ENCODE peak calls at places on chromosomes 3 and 15, in ten cellular contexts. U is HCT116, W is gastrocnemius medialis, R is mucosa of descending colon, O is WERI-Rb-1, N is cardiac muscle cell, P is left ventricle myocardium inferior, C is AG04450, A is fibroblast of the aortic adventitia, L is RWPE2. G is an unnamed sample.

GRCh38 chr3:184523825-184524615 is 37.6 kb upstream of the EPHB3 start:
- DNase-seq in U (peak; percentile 68), W (no peak), R (no peak), O (no peak), N (no peak), P (no peak), C (no peak), A (peak; percentile 64), L (no peak), G (peak; percentile 66)

GRCh38 chr3:153595186-153595815 is 433.3 kb downstream of the RAP2B start:
- DNase-seq in U (peak; percentile 24), W (no peak), R (no peak), O (no peak), N (peak; percentile 30), P (no peak), C (peak; percentile 11), A (peak; percentile 72), L (no peak), G (peak; percentile 78)

GRCh38 chr3:126146525-126147146 is 33.8 kb downstream of the ALDH1L1 start:
- DNase-seq in U (no peak), W (no peak), R (peak; percentile 26), O (no peak), N (no peak), P (no peak), C (no peak), A (no peak), L (no peak), G (no peak)

GRCh38 chr3:52774901-52775864 is 2.2 kb upstream of the ITIH1 start:
- DNase-seq in U (no peak), W (no peak), R (no peak), O (no peak), N (no peak), P (no peak), C (no peak), A (no peak), L (no peak), G (no peak)

GRCh38 chr3:164393171-164393570 is 685.1 kb downstream of the SI start:
- DNase-seq in U (no peak), W (no peak), R (no peak), O (no peak), N (no peak), P (no peak), C (no peak), A (no peak), L (no peak), G (no peak)

GRCh38 chr3:31165399-31165860 is 271.0 kb upstream of the GADL1 start:
- DNase-seq in U (no peak), W (no peak), R (no peak), O (no peak), N (peak; percentile 88), P (no peak), C (no peak), A (peak; percentile 63), L (no peak), G (peak; percentile 42)

GRCh38 chr3:128307029-128307633 is 153.8 kb downstream of the EEFSEC start:
- DNase-seq in U (no peak), W (no peak), R (no peak), O (peak; percentile 22), N (peak; percentile 15), P (no peak), C (no peak), A (no peak), L (no peak), G (no peak)

GRCh38 chr3:70580021-70580420 is 267.6 kb upstream of the MDFIC2 start:
- DNase-seq in U (no peak), W (no peak), R (no peak), O (no peak), N (no peak), P (no peak), C (no peak), A (no peak), L (no peak), G (no peak)

GRCh38 chr3:189122526-189123205 is 49.1 kb upstream of the TPRG1 start:
- DNase-seq in U (no peak), W (no peak), R (no peak), O (no peak), N (no peak), P (no peak), C (no peak), A (peak; percentile 43), L (no peak), G (no peak)

GRCh38 chr3:189121088-189121487 is 50.7 kb upstream of the TPRG1 start:
- DNase-seq in U (no peak), W (no peak), R (no peak), O (no peak), N (no peak), P (no peak), C (no peak), A (no peak), L (no peak), G (peak; percentile 23)

GRCh38 chr3:189122120-189122519 is 49.7 kb upstream of the TPRG1 start:
- DNase-seq in U (no peak), W (no peak), R (no peak), O (no peak), N (no peak), P (no peak), C (no peak), A (peak; percentile 45), L (no peak), G (no peak)

GRCh38 chr3:189119947-189120346 is 51.8 kb upstream of the TPRG1 start:
- DNase-seq in U (no peak), W (no peak), R (no peak), O (no peak), N (no peak), P (no peak), C (no peak), A (no peak), L (no peak), G (no peak)

DNA sequence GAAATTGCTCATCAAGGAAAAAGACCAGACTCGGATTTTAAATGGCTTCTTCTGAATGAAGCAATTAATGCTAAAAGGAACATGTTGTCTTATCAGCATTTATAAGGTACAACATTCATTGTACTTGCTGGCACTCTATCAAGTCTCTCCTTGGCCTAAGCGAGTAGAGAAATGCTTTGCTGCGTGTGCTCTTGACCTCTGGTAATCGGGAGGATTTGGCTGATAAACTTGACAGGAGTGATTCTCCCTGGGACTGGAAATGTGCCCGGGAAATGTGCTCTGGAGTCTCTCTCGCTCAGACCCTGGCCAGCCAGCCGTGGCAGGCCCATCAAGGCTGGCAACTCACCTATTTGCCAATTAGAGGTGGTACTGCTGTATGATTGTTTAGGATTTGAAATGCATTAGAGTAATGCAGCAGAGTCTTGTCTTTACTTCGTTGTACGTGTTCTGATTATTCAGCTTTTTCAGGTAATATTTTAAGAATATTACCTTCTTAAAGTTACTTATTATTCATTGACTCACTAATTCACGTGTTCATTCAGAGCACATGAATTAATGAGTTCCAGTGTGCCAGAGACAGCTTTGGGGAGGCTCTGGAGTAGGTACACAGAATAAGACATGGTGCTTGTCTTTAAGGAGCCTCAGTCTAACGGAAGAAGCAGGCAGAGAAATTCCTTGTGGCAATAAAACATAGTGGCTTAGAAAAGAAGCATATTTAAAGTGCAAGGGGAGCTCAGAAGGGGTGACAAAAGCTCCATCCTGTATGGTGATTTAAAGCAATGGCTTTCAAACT is 48.0 kb upstream of the TPRG1 start:
- DNase-seq in U (no peak), W (peak; percentile 14), R (no peak), O (no peak), N (peak; percentile 52), P (peak; percentile 64), C (no peak), A (peak; percentile 55), L (no peak), G (peak; percentile 35)
- H3K4me3 ChIP-seq in U (no peak overlapping the region), W (no peak overlapping the region), R (no peak overlapping the region), O (no peak overlapping the region), N (no peak overlapping the region), P (no peak overlapping the region), C (no peak overlapping the region), A (no peak overlapping the region), L (no peak overlapping the region), G (no peak overlapping the region)

DNA sequence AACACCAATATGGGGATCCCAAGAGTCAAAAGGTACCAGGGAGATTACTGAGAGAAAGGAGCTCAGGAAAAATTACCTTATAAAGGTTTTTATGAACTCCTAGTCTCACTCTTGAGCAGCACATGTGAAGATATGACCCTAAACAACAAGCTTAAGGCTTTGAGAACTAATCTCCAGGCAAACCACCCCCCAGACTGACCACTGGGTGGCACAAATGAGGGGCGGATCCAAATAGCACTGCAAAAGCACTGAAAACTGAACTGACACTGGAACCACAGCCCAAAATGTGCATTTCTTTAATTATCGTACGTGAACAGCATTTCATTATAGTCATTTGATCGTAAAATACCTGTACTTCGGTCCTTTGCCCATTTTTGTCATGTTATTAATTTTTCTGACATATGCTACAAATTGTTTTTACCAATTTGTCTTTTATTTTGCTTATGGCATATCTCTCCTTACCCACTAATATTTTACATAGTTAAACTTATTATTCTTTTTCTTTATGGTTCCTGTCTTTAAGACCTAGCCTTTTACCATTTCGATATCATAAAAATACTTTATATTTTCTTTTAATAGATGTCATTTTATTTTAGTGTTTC is 31.5 kb upstream of the TFDP2 start:
- DNase-seq in U (peak; percentile 4), W (no peak), R (no peak), O (peak; percentile 65), N (peak; percentile 33), P (peak; percentile 26), C (no peak), A (peak; percentile 65), L (no peak), G (peak; percentile 71)
- TF ChIP-seq CTCF in U (peak; percentile 71), W (peak; percentile 43), R (no peak), O (peak; percentile 74), N (peak; percentile 70), P (peak; percentile 64), C (peak; percentile 65), A (peak; percentile 80), L (peak; percentile 64), G (peak; percentile 79)

DNA sequence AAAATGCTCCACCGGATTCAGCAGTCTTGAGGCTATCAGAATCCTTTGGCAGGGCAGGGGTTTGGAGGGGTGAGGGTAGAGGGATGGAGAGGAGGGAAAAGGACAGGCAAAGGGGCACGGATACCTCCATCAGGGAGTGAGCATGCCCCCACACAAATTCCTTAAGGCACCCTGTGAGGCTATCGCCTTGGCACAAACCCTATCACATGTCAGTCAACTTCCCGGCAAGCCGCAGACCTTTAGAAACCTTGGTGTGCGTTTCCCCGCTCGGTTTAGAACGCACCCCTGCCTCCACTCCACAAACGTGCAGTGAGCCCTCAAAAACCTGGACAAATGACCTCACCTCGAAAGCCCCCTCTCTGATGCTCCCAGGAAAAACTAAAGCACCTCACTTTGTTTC is 422 bp upstream of the SETMAR start:
- DNase-seq in U (no peak), W (no peak), R (peak; percentile 54), O (no peak), N (no peak), P (no peak), C (no peak), A (no peak), L (no peak), G (no peak)
- H3K4me3 ChIP-seq in U (peak overlapping the region; percentile 65), W (peak overlapping the region; percentile 78), R (no peak overlapping the region), O (peak overlapping the region; percentile 79), N (peak overlapping the region; percentile 67), P (peak overlapping the region; percentile 78), C (peak overlapping the region; percentile 84), A (peak overlapping the region; percentile 90), L (peak overlapping the region; percentile 91), G (peak overlapping the region; percentile 81)

DNA sequence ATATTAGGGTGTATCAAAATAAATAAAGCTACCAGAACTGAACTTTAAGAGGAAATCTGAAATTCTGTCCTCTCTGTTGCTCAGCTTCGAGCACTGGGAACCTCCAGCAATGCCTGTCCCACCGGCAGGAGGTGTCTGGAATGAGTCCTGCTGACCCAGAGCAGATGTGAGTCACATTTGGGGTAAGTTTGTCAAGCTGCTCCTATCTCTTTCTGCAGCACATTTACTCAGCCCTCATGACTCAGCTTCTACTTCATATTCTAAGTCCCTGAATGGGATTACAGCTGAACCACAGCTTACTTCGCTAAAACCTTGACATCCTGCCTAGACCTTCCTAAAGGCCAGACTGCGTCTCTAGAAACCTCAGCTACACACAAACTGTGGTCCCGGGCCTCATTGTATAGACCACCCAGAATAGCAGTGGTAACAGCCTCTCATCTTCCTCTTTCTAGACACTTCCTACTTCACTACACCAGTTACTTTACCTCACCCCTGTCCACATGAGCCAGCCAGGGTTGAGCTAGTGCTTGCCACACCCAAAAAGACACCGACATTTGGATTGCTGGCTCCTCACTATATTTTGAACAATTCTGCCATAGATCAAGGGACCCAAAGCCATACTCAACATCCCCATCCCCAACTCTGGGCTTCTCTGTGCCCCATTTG is 109.6 kb upstream of the TMCO5A start:
- DNase-seq in U (peak; percentile 21), W (no peak), R (no peak), O (peak; percentile 21), N (no peak), P (no peak), C (peak; percentile 80), A (peak; percentile 90), L (peak; percentile 78), G (peak; percentile 91)
- TF ChIP-seq CTCF in U (peak; percentile 11), W (no peak), R (no peak), O (no peak), N (peak; percentile 51), P (no peak), C (peak; percentile 50), A (peak; percentile 58), L (peak; percentile 33), G (peak; percentile 55)

G was measured in fibroblast of pulmonary artery.